ENCODE peak calls at places on chromosomes 6 and 20, in five cellular contexts. R, Z, F, X and S are unnamed samples.

GRCh38 chr6:170000071-170000843 is 248.8 kb downstream of the ERMARD start:
- DNase-seq in R (no peak), Z (no peak), X (no peak), F (no peak), S (no peak)

GRCh38 chr20:60000271-60001026 is 42.2 kb downstream of the CDH26 start:
- DNase-seq in F (no peak), X (no peak), R (no peak), Z (no peak), S (no peak)

GRCh38 chr20:32282461-32282860 is 5.0 kb downstream of the KIF3B start:
- DNase-seq in F (no peak), X (no peak), R (no peak), Z (no peak), S (no peak)

GRCh38 chr6:15999201-15999600 is 129.7 kb upstream of the MYLIP start:
- DNase-seq in F (no peak), X (no peak), R (no peak), Z (no peak), S (no peak)

GRCh38 chr6:101918476-101918875 is 525.0 kb downstream of the GRIK2 start:
- DNase-seq in R (no peak), Z (no peak), F (no peak), X (no peak), S (no peak)

GRCh38 chr6:159720708-159721107 is 6.6 kb upstream of the WTAP start:
- DNase-seq in X (peak; percentile 32), Z (no peak), R (no peak), F (no peak), S (no peak)

GRCh38 chr20:42190084-42190483 is 571.9 kb upstream of the CHD6 start:
- DNase-seq in X (no peak), Z (no peak), R (no peak), F (no peak), S (no peak)

GRCh38 chr6:72861935-72862432 is 240.1 kb downstream of the KCNQ5 start:
- DNase-seq in R (no peak), Z (peak; percentile 44), X (no peak), F (no peak), S (no peak)

GRCh38 chr20:38894091-38894847 is 31.9 kb upstream of the FAM83D start:
- DNase-seq in Z (peak; percentile 31), X (no peak), R (no peak), F (no peak), S (peak; percentile 62)

GRCh38 chr6:168369776-168370175 is 50.2 kb upstream of the DACT2 start:
- DNase-seq in R (no peak), F (no peak), Z (peak; percentile 2), X (no peak), S (no peak)

GRCh38 chr6:57313711-57314471 is 3.5 kb upstream of the PRIM2 start:
- DNase-seq in Z (no peak), R (no peak), F (no peak), X (no peak), S (no peak)

GRCh38 chr6:114304304-114304887 is 38.4 kb downstream of the HS3ST5 start:
- DNase-seq in X (no peak), F (no peak), R (peak; percentile 39), Z (no peak), S (no peak)

GRCh38 chr20:37486186-37486999 is 34.7 kb upstream of the NNAT start:
- DNase-seq in F (no peak), X (no peak), Z (no peak), R (no peak), S (no peak)

GRCh38 chr6:74735304-74735703 is 470.5 kb downstream of the COL12A1 start:
- DNase-seq in F (no peak), R (no peak), Z (no peak), X (no peak), S (no peak)

GRCh38 chr6:129644567-129645015 is 65.4 kb downstream of the ARHGAP18 start:
- DNase-seq in Z (no peak), F (no peak), R (no peak), X (no peak), S (no peak)

GRCh38 chr6:15500901-15501805 is 161.7 kb downstream of the DTNBP1 start:
- DNase-seq in R (no peak), Z (no peak), F (no peak), X (no peak), S (no peak)

GRCh38 chr20:4836935-4837334 is 115.2 kb downstream of the PRND start:
- DNase-seq in Z (no peak), F (no peak), R (no peak), X (no peak), S (no peak)

GRCh38 chr6:131629656-131630055 is 1.6 kb upstream of the MED23 start:
- DNase-seq in X (no peak), F (no peak), R (peak; percentile 8), Z (no peak), S (no peak)

GRCh38 chr6:133764011-133764812 is 124.7 kb upstream of the TCF21 start:
- DNase-seq in F (no peak), X (no peak), Z (no peak), R (no peak), S (no peak)

GRCh38 chr6:105272783-105273182 is 93.0 kb upstream of the POPDC3 start:
- DNase-seq in R (no peak), F (no peak), Z (peak; percentile 25), X (no peak), S (no peak)